ENCODE peak calls at places on chromosomes 4 and X, in ten cellular contexts. E is CD8-positive, alpha-beta T cell; B is psoas muscle; S is ovary; D is esophagus squamous epithelium; C is endothelial cell of umbilical vein; M is Peyer's patch; W is breast epithelium; G is upper lobe of left lung; O is heart right ventricle. H is an unnamed sample.

GRCh38 chr4:72564184-72564583 is 4.8 kb downstream of the ADAMTS3 start:
- DNase-seq in E (no peak), B (no peak), S (no peak), D (no peak), C (no peak), M (no peak), W (no peak), G (no peak), O (no peak), H (no peak)

GRCh38 chr4:94486372-94486801 is 34.6 kb downstream of the PDLIM5 start:
- DNase-seq in E (no peak), B (no peak), S (no peak), D (no peak), C (peak; percentile 82), M (no peak), W (no peak), G (no peak), O (no peak), H (no peak)

GRCh38 chr4:83381173-83381572 is 46.5 kb upstream of the HPSE start:
- DNase-seq in E (no peak), B (no peak), S (no peak), D (no peak), C (no peak), M (no peak), W (no peak), G (no peak), O (no peak), H (no peak)

GRCh38 chr4:52574036-52574435 is 85.1 kb downstream of the USP46 start:
- DNase-seq in E (no peak), B (no peak), S (no peak), D (no peak), C (no peak), M (no peak), W (no peak), G (no peak), O (no peak), H (no peak)

GRCh38 chr4:15545371-15545770 is 75.7 kb downstream of the CC2D2A start:
- DNase-seq in E (no peak), B (no peak), S (no peak), D (no peak), C (no peak), M (no peak), W (no peak), G (no peak), O (no peak), H (no peak)

GRCh38 chr4:38082424-38083374 is 122.5 kb downstream of the PTTG2 start:
- DNase-seq in E (no peak), B (no peak), S (no peak), D (no peak), C (peak; percentile 75), M (no peak), W (no peak), G (no peak), O (no peak), H (peak; percentile 75)

GRCh38 chrX:36867143-36867542 is 141.0 kb upstream of the FAM47C start:
- DNase-seq in E (no peak), B (no peak), S (no peak), D (no peak), C (peak; percentile 29), M (no peak), W (no peak), G (no peak), O (no peak), H (no peak)

GRCh38 chr4:2837904-2838496 is 5.6 kb upstream of the ADD1 start:
- DNase-seq in E (peak; percentile 80), B (no peak), S (peak; percentile 53), D (no peak), C (peak; percentile 79), M (no peak), W (no peak), G (peak; percentile 6), O (peak; percentile 45), H (peak; percentile 84)

GRCh38 chr4:166012129-166013078 is 139.4 kb downstream of the TLL1 start:
- DNase-seq in E (no peak), B (no peak), S (no peak), D (no peak), C (no peak), M (no peak), W (no peak), G (no peak), O (no peak), H (no peak)

GRCh38 chr4:2313366-2313765 is 51.5 kb upstream of the MXD4 start:
- DNase-seq in E (peak; percentile 7), B (no peak), S (no peak), D (no peak), C (no peak), M (no peak), W (no peak), G (no peak), O (no peak), H (no peak)

GRCh38 chr4:53100801-53101581 is 238.9 kb downstream of the RASL11B start:
- DNase-seq in E (no peak), B (no peak), S (no peak), D (no peak), C (peak; percentile 90), M (no peak), W (no peak), G (no peak), O (no peak), H (no peak)

GRCh38 chr4:7171191-7171900 is 21.0 kb upstream of the SORCS2 start:
- DNase-seq in E (no peak), B (no peak), S (no peak), D (no peak), C (no peak), M (no peak), W (no peak), G (no peak), O (no peak), H (no peak)

GRCh38 chr4:150573534-150573933 is 8.4 kb upstream of the MAB21L2 start:
- DNase-seq in E (no peak), B (no peak), S (no peak), D (no peak), C (peak; percentile 58), M (no peak), W (no peak), G (no peak), O (no peak), H (no peak)

GRCh38 chr4:155005395-155006087 is 202.9 kb upstream of the NPY2R start:
- DNase-seq in E (no peak), B (no peak), S (no peak), D (no peak), C (no peak), M (no peak), W (no peak), G (no peak), O (no peak), H (no peak)

GRCh38 chrX:37796302-37796701 is 16.4 kb downstream of the CYBB start:
- DNase-seq in E (no peak), B (no peak), S (no peak), D (no peak), C (no peak), M (no peak), W (no peak), G (no peak), O (no peak), H (no peak)

GRCh38 chr4:54225671-54226398 is 3.3 kb upstream of the PDGFRA start:
- DNase-seq in E (no peak), B (no peak), S (peak; percentile 60), D (no peak), C (no peak), M (no peak), W (no peak), G (peak; percentile 69), O (no peak), H (peak; percentile 60)

GRCh38 chr4:54228563-54229501 is at the start of gene PDGFRA:
- DNase-seq in E (no peak), B (peak; percentile 75), S (peak; percentile 90), D (no peak), C (no peak), M (no peak), W (no peak), G (no peak), O (peak; percentile 66), H (peak; percentile 91)

GRCh38 chr4:54226399-54227260 is 2.5 kb upstream of the PDGFRA start:
- DNase-seq in E (no peak), B (peak; percentile 69), S (peak; percentile 83), D (no peak), C (no peak), M (peak; percentile 52), W (no peak), G (peak; percentile 81), O (peak; percentile 52), H (peak; percentile 92)

GRCh38 chr4:54228064-54228527 is 997 bp upstream of the PDGFRA start:
- DNase-seq in E (no peak), B (peak; percentile 79), S (peak; percentile 95), D (peak; percentile 2), C (no peak), M (peak; percentile 75), W (peak; percentile 68), G (peak; percentile 67), O (peak; percentile 75), H (peak; percentile 92)

GRCh38 chr4:54227261-54228063 is 1.6 kb upstream of the PDGFRA start:
- DNase-seq in E (no peak), B (no peak), S (peak; percentile 58), D (no peak), C (peak; percentile 67), M (peak; percentile 53), W (no peak), G (peak; percentile 45), O (no peak), H (peak; percentile 79)
- H3K27ac ChIP-seq in E (no peak overlapping the region), B (no peak overlapping the region), S (peak overlapping the region; percentile 81), D (peak overlapping the region; percentile 25), C (no peak overlapping the region), M (peak overlapping the region; percentile 76), W (peak overlapping the region; percentile 93), G (peak overlapping the region; percentile 25), O (peak overlapping the region; percentile 75), H (no peak overlapping the region)

DNA sequence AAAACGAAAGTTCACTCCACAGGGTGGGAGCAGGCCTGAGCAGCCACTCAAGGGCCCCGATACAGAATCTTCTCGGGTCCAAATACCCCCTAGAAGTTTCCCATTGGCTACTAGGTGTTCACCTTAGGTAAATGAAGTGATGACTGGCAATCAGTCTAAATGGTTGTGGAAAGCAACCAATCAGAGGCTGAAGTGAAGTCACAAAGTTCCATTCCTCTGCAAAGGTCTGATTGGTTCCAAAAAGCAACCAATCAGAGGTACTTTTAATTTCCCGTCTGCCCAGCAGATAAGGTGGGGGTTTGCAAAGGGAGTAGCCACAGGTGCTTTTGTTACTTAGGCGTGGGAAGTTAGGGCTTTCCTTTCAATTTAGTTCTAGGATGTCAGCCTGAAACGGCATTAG is 58.2 kb upstream of the NKAP start:
- DNase-seq in E (no peak), B (no peak), S (no peak), D (no peak), C (no peak), M (no peak), W (no peak), G (no peak), O (no peak), H (no peak)
- H3K4me3 ChIP-seq in E (no peak overlapping the region), B (no peak overlapping the region), S (no peak overlapping the region), D (no peak overlapping the region), C (no peak overlapping the region), M (no peak overlapping the region), W (no peak overlapping the region), G (no peak overlapping the region), O (no peak overlapping the region), H (no peak overlapping the region)

GRCh38 chr4:26413595-26413994 is 76.7 kb downstream of the CCKAR start:
- DNase-seq in E (no peak), B (no peak), S (no peak), D (no peak), C (no peak), M (no peak), W (no peak), G (no peak), O (no peak), H (no peak)
- TF ChIP-seq CTCF in E (no peak), B (no peak), S (no peak), D (no peak), C (no peak), M (no peak), W (no peak), G (no peak), O (no peak), H (no peak)

GRCh38 chr4:46249106-46249505 is 125.3 kb upstream of the GABRG1 start:
- DNase-seq in E (no peak), B (no peak), S (no peak), D (no peak), C (no peak), M (no peak), W (no peak), G (no peak), O (no peak), H (no peak)
- H3K27ac ChIP-seq in E (no peak overlapping the region), B (no peak overlapping the region), S (no peak overlapping the region), D (no peak overlapping the region), C (no peak overlapping the region), M (no peak overlapping the region), W (no peak overlapping the region), G (no peak overlapping the region), O (no peak overlapping the region), H (no peak overlapping the region)